ENCODE peak calls at places on chromosomes 7 and 10, in five cellular contexts. C is SJSA1, S is WERI-Rb-1, B is mesendoderm, R is neural progenitor cell. O is an unnamed sample.

GRCh38 chr10:116274141-116274861 is 1.3 kb upstream of the GFRA1 start:
- DNase-seq in B (peak; percentile 46), S (peak; percentile 75), R (peak; percentile 65), C (peak; percentile 65), O (no peak)

GRCh38 chr7:47509571-47509970 is 72.3 kb downstream of the TNS3 start:
- DNase-seq in B (no peak), R (no peak), C (no peak), S (no peak), O (no peak)

GRCh38 chr10:24762161-24762924 is 38.7 kb upstream of the ARHGAP21 start:
- DNase-seq in S (no peak), B (peak; percentile 9), R (no peak), C (peak; percentile 61), O (no peak)

GRCh38 chr10:45265995-45266394 is 49.4 kb downstream of the OR13A1 start:
- DNase-seq in B (no peak), S (no peak), C (no peak), R (no peak), O (no peak)

GRCh38 chr7:117034851-117035462 is 81.7 kb downstream of the ST7 start:
- DNase-seq in B (no peak), R (no peak), C (no peak), S (no peak), O (no peak)

GRCh38 chr7:66258409-66258808 is 53.3 kb downstream of the TPST1 start:
- DNase-seq in C (no peak), S (no peak), R (peak; percentile 36), B (no peak), O (no peak)

GRCh38 chr7:66682350-66683093 is 53.8 kb downstream of the KCTD7 start:
- DNase-seq in C (peak; percentile 31), B (peak; percentile 52), S (no peak), R (peak; percentile 73), O (no peak)

GRCh38 chr7:140056431-140056830 is 6.3 kb downstream of the PARP12 start:
- DNase-seq in C (no peak), S (no peak), B (no peak), R (no peak), O (no peak)

GRCh38 chr10:3781458-3782098 is 3.4 kb downstream of the KLF6 start:
- DNase-seq in B (peak; percentile 49), R (no peak), C (peak; percentile 67), S (no peak), O (no peak)

GRCh38 chr10:3779146-3779707 is 5.8 kb downstream of the KLF6 start:
- DNase-seq in B (no peak), C (no peak), S (no peak), R (no peak), O (no peak)

GRCh38 chr10:3780766-3781457 is 4.1 kb downstream of the KLF6 start:
- DNase-seq in S (no peak), R (no peak), B (peak; percentile 26), C (no peak), O (no peak)

GRCh38 chr10:3778708-3779108 is 6.3 kb downstream of the KLF6 start:
- DNase-seq in R (no peak), S (no peak), B (no peak), C (no peak), O (no peak)

DNA sequence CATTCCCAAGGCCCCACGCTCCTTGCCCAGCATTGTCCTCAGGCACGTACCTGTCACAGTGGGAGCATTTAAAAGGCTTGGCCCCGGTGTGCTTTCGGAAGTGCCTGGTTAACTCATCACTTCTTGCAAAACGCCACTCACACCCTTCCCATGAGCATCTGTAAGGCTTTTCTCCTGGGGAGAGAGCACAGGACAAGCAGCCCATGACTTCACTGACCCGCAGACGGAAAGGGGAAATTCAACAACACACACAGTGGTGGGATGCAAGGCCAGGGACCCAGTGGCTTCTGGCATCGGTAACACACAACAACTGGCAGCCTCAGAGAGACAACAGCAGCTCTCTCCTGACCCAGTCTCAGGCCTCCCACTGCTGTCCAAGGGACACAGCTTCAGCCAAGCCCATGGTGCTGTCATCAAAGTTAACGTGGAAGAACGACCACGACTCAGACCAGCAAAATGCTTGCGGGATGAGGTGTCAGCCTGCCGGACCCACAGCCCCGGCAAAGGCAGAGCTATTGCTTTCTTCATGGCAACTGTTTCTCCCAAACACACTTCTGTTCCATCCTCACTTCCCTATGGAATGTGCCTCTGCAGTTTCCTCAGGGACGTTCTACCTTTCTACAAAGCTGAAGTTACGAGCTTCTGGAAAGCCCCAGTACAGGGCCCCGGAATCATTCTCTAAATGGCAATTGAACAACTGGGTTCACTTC is 4.8 kb downstream of the KLF6 start:
- DNase-seq in B (peak; percentile 72), R (no peak), S (no peak), C (no peak), O (no peak)
- H3K36me3 ChIP-seq in B (peaks cover 37% of the 10 kb centered on the region), R (peaks cover 7% of the 10 kb centered on the region), S (peaks cover 47% of the 10 kb centered on the region), C (peaks cover 91% of the 10 kb centered on the region), O (peaks cover 38% of the 10 kb centered on the region)

GRCh38 chr7:44650772-44651171 is 44.3 kb downstream of the OGDH start:
- DNase-seq in B (no peak), R (no peak), S (no peak), C (no peak), O (no peak)
- H3K36me3 ChIP-seq in B (peaks cover 9% of the 10 kb centered on the region), R (no peaks in the 10 kb centered on the region), S (peaks cover 11% of the 10 kb centered on the region), C (peaks cover 49% of the 10 kb centered on the region), O (peaks cover 6% of the 10 kb centered on the region)

GRCh38 chr7:2212906-2213305 is 19.8 kb downstream of the MAD1L1 start:
- DNase-seq in S (no peak), B (no peak), R (no peak), C (no peak), O (no peak)
- H3K36me3 ChIP-seq in S (peaks cover 85% of the 10 kb centered on the region), B (peaks cover 16% of the 10 kb centered on the region), R (no peaks in the 10 kb centered on the region), C (peaks cover 88% of the 10 kb centered on the region), O (peaks cover 5% of the 10 kb centered on the region)

DNA sequence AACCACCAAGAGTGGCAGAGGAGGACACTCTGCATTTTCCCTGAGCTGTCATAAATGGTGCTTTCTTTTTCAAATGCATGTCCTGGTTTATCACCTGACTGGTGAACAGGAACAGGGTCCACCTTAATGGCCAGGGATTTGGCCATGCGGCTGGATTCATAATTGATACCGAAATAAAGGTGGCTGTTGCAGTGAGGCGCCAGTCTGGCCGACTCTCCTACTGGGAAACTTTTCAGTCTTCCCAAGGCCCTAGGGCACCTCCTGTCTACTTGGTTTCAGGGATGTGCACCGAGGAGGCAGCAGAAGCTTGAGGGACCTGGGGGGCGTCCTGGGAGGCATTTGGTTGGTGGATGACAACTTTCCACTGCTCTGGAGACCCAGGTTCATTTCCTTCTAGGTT is 46.4 kb upstream of the FIGNL1 start:
- DNase-seq in B (no peak), S (no peak), C (no peak), R (no peak), O (no peak)
- H3K36me3 ChIP-seq in B (no peaks in the 10 kb centered on the region), S (no peaks in the 10 kb centered on the region), C (no peaks in the 10 kb centered on the region), R (no peaks in the 10 kb centered on the region), O (no peaks in the 10 kb centered on the region)

GRCh38 chr7:55202150-55202913 is 162.8 kb upstream of the LANCL2 start:
- DNase-seq in R (no peak), S (no peak), B (no peak), C (no peak), O (no peak)
- H3K36me3 ChIP-seq in R (no peaks in the 10 kb centered on the region), S (no peaks in the 10 kb centered on the region), B (peaks cover 1% of the 10 kb centered on the region), C (peaks cover 85% of the 10 kb centered on the region), O (peaks cover 35% of the 10 kb centered on the region)

GRCh38 chr10:60395711-60396110 is 6.0 kb upstream of the ANK3 start:
- DNase-seq in B (no peak), S (no peak), C (no peak), R (no peak), O (no peak)

GRCh38 chr10:60400366-60400765 is 10.7 kb upstream of the ANK3 start:
- DNase-seq in B (no peak), R (no peak), S (no peak), C (no peak), O (no peak)

GRCh38 chr10:60399343-60399742 is 9.7 kb upstream of the ANK3 start:
- DNase-seq in R (no peak), C (no peak), S (peak; percentile 33), B (no peak), O (no peak)

GRCh38 chr10:60396766-60397165 is 7.1 kb upstream of the ANK3 start:
- DNase-seq in R (no peak), S (no peak), B (no peak), C (no peak), O (no peak)

DNA sequence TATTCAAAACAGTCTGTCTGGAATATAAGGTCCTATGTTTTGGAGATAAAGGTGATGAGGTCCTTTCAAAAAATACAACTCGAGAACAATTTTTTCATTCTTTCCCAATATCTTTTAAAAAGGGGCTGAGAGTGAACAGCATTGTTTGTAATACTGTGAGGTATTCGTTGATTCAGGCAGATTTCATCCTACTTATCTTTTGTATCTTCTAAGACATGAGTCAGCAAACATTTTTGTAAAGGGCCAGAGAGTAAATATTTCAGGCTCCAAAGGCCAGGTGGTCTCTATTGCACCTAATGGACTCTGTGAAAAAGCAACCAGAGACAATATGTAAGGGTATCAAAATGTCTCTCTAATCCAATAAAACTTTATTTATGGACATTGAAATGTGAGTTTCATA is 8.1 kb upstream of the ANK3 start:
- DNase-seq in B (peak; percentile 13), R (no peak), C (peak; percentile 12), S (no peak), O (no peak)
- H3K36me3 ChIP-seq in B (no peaks in the 10 kb centered on the region), R (no peaks in the 10 kb centered on the region), C (no peaks in the 10 kb centered on the region), S (no peaks in the 10 kb centered on the region), O (no peaks in the 10 kb centered on the region)

GRCh38 chr7:147276783-147277370 is 1160.3 kb downstream of the CNTNAP2 start:
- DNase-seq in S (no peak), B (no peak), R (no peak), C (no peak), O (no peak)
- H3K36me3 ChIP-seq in S (no peaks in the 10 kb centered on the region), B (no peaks in the 10 kb centered on the region), R (no peaks in the 10 kb centered on the region), C (no peaks in the 10 kb centered on the region), O (no peaks in the 10 kb centered on the region)

GRCh38 chr7:152128252-152128651 is 102.8 kb downstream of the GALNT11 start:
- DNase-seq in C (no peak), B (no peak), S (no peak), R (no peak), O (no peak)

GRCh38 chr7:152131981-152132494 is 106.6 kb downstream of the GALNT11 start:
- DNase-seq in S (no peak), B (no peak), C (no peak), R (no peak), O (no peak)

GRCh38 chr7:152130658-152131590 is 105.5 kb downstream of the GALNT11 start:
- DNase-seq in C (no peak), R (no peak), S (no peak), B (no peak), O (no peak)

GRCh38 chr7:152128741-152129461 is 103.4 kb downstream of the GALNT11 start:
- DNase-seq in S (no peak), R (no peak), C (no peak), B (no peak), O (no peak)

GRCh38 chr7:152129682-152130081 is 104.2 kb downstream of the GALNT11 start:
- DNase-seq in R (no peak), C (no peak), S (no peak), B (no peak), O (no peak)
- H3K36me3 ChIP-seq in R (peaks cover 9% of the 10 kb centered on the region), C (peaks cover 73% of the 10 kb centered on the region), S (peaks cover 57% of the 10 kb centered on the region), B (peaks cover 2% of the 10 kb centered on the region), O (peaks cover 3% of the 10 kb centered on the region)

GRCh38 chr10:68647928-68648327 is 73.1 kb upstream of the CCAR1 start:
- DNase-seq in B (no peak), S (no peak), C (peak; percentile 41), R (no peak), O (no peak)
- H3K36me3 ChIP-seq in B (peaks cover 2% of the 10 kb centered on the region), S (peaks cover 35% of the 10 kb centered on the region), C (peaks cover 29% of the 10 kb centered on the region), R (peaks cover 21% of the 10 kb centered on the region), O (no peaks in the 10 kb centered on the region)

O was measured in Panc1.